ENCODE peak calls at places on chromosomes 11 and 22, in seven cellular contexts. X, M, J, R, B, W and H are unnamed samples. For H3K4me1, the result is how much of the 10 kb centered on the place peaks cover.

GRCh38 chr22:49515486-49515885 is 312.2 kb downstream of the BRD1 start:
- DNase-seq in X (no peak), B (no peak), W (no peak), R (no peak), M (no peak), J (no peak), H (no peak)

GRCh38 chr11:35003658-35004057 is 87.2 kb downstream of the PDHX start:
- DNase-seq in R (no peak), X (no peak), B (no peak), W (no peak), M (no peak), J (no peak), H (no peak)

GRCh38 chr11:77084581-77085191 is 17.9 kb downstream of the CAPN5 start:
- DNase-seq in M (peak), X (peak), B (no peak), R (no peak), W (peak), J (no peak), H (peak)

GRCh38 chr11:119624102-119624615 is 104.8 kb downstream of the NECTIN1 start:
- DNase-seq in R (no peak), M (no peak), J (no peak), W (no peak), B (no peak), X (no peak), H (no peak)

GRCh38 chr11:10322830-10323792 is 18.2 kb downstream of the ADM start:
- DNase-seq in X (no peak), M (no peak), W (no peak), R (peak), J (no peak), B (no peak), H (no peak)

GRCh38 chr22:22895776-22896445 is 8.3 kb downstream of the IGLL5 start:
- DNase-seq in R (no peak), J (no peak), M (no peak), B (no peak), X (peak), W (no peak), H (no peak)

GRCh38 chr11:12207384-12208150 is 97.2 kb downstream of the MICAL2 start:
- DNase-seq in R (no peak), M (no peak), B (no peak), J (no peak), W (no peak), X (peak), H (no peak)

GRCh38 chr11:63945482-63946163 is 6.8 kb downstream of the NAA40 start:
- DNase-seq in B (no peak), X (peak), W (peak), M (peak), J (peak), R (peak), H (peak)

GRCh38 chr11:2548596-2548995 is 103.8 kb downstream of the KCNQ1 start:
- DNase-seq in J (no peak), B (no peak), R (no peak), X (peak), M (no peak), W (peak), H (peak)

GRCh38 chr11:12706531-12707499 is 32.6 kb downstream of the TEAD1 start:
- DNase-seq in X (no peak), R (peak), B (no peak), W (no peak), J (peak), M (peak), H (no peak)

GRCh38 chr22:24444729-24445466 is 17.5 kb downstream of the ADORA2A start:
- DNase-seq in X (no peak), J (no peak), W (no peak), B (no peak), M (no peak), R (no peak), H (no peak)

GRCh38 chr11:78432058-78432515 is 14.5 kb upstream of the GAB2 start:
- DNase-seq in J (no peak), B (no peak), R (peak), W (no peak), X (no peak), M (no peak), H (no peak)

GRCh38 chr11:31816467-31817053 is 5.4 kb upstream of the PAX6 start:
- DNase-seq in W (no peak), J (no peak), X (no peak), B (no peak), R (no peak), M (no peak), H (no peak)

GRCh38 chr11:36499325-36499724 is 10.7 kb downstream of the TRAF6 start:
- DNase-seq in B (no peak), R (no peak), J (no peak), X (no peak), M (no peak), W (no peak), H (no peak)

GRCh38 chr11:22991196-22991595 is 130.9 kb upstream of the CCDC179 start:
- DNase-seq in J (no peak), X (no peak), B (no peak), R (no peak), M (no peak), W (no peak), H (no peak)

GRCh38 chr11:120648706-120649250 is 137.2 kb downstream of the GRIK4 start:
- DNase-seq in J (no peak), B (no peak), X (no peak), R (no peak), M (no peak), W (no peak), H (no peak)

GRCh38 chr11:11081273-11081672 is 223.4 kb upstream of the ZBED5 start:
- DNase-seq in J (no peak), W (no peak), B (no peak), M (no peak), X (no peak), R (no peak), H (no peak)

GRCh38 chr11:2376751-2377451 is at the start of gene CD81:
- DNase-seq in W (no peak), J (peak), M (peak), X (peak), B (no peak), R (no peak), H (peak)

GRCh38 chr22:19063581-19064353 is 58.4 kb downstream of the DGCR2 start:
- DNase-seq in J (no peak), R (peak), X (peak), B (no peak), W (no peak), M (no peak), H (peak)

GRCh38 chr22:27331526-27332281 is 469.9 kb downstream of the MN1 start:
- DNase-seq in R (peak), B (no peak), M (no peak), W (peak), J (peak), X (peak), H (peak)

GRCh38 chr11:123601136-123601535 is 53.3 kb downstream of the SCN3B start:
- DNase-seq in X (no peak), B (no peak), M (no peak), R (no peak), J (no peak), W (no peak), H (no peak)

GRCh38 chr11:67646535-67647336 is 3.8 kb downstream of the ACY3 start:
- DNase-seq in X (no peak), W (peak), J (no peak), M (no peak), R (no peak), B (no peak), H (peak)

GRCh38 chr22:44280665-44281188 is 32.0 kb downstream of the SHISAL1 start:
- DNase-seq in J (no peak), M (no peak), X (no peak), R (no peak), B (no peak), W (peak), H (no peak)

GRCh38 chr11:1779806-1780699 is 16.3 kb upstream of the CTSD start:
- DNase-seq in R (no peak), J (no peak), B (no peak), X (no peak), W (no peak), M (peak), H (no peak)

GRCh38 chr11:67345949-67346819 is 7.2 kb downstream of the POLD4 start:
- DNase-seq in W (no peak), J (no peak), M (no peak), B (no peak), X (no peak), R (peak), H (no peak)

GRCh38 chr11:1749787-1750351 is 526 bp downstream of the IFITM10 start:
- DNase-seq in J (no peak), W (peak), R (no peak), M (no peak), B (no peak), X (peak), H (peak)

GRCh38 chr11:134110252-134110651 is 41.4 kb downstream of the JAM3 start:
- DNase-seq in X (no peak), J (no peak), B (no peak), M (no peak), W (no peak), R (no peak), H (no peak)

GRCh38 chr22:18044548-18045271 is 20.3 kb upstream of the MICAL3 start:
- DNase-seq in M (peak), X (peak), B (no peak), J (peak), W (no peak), R (no peak), H (no peak)

GRCh38 chr22:39282642-39283311 is 36.6 kb downstream of the RPL3 start:
- DNase-seq in M (no peak), R (peak), B (no peak), J (no peak), X (no peak), W (no peak), H (no peak)

GRCh38 chr22:39284983-39285382 is 34.4 kb downstream of the RPL3 start:
- DNase-seq in X (no peak), M (no peak), B (no peak), R (no peak), W (no peak), J (no peak), H (no peak)

GRCh38 chr22:39284142-39284980 is 35.1 kb downstream of the RPL3 start:
- DNase-seq in W (no peak), R (no peak), X (no peak), B (no peak), J (no peak), M (no peak), H (no peak)

GRCh38 chr22:39281126-39281525 is 36.3 kb upstream of the PDGFB start:
- DNase-seq in W (no peak), R (no peak), M (no peak), B (no peak), J (no peak), X (no peak), H (no peak)

GRCh38 chr22:39283312-39284141 is 35.9 kb downstream of the RPL3 start:
- DNase-seq in X (peak), B (no peak), J (peak), M (no peak), R (peak), W (peak), H (peak)
- H3K4me1 ChIP-seq in X (under half), B (under half), J (under half), M (under half), R (under half), W (under half), H (half or more)

DNA sequence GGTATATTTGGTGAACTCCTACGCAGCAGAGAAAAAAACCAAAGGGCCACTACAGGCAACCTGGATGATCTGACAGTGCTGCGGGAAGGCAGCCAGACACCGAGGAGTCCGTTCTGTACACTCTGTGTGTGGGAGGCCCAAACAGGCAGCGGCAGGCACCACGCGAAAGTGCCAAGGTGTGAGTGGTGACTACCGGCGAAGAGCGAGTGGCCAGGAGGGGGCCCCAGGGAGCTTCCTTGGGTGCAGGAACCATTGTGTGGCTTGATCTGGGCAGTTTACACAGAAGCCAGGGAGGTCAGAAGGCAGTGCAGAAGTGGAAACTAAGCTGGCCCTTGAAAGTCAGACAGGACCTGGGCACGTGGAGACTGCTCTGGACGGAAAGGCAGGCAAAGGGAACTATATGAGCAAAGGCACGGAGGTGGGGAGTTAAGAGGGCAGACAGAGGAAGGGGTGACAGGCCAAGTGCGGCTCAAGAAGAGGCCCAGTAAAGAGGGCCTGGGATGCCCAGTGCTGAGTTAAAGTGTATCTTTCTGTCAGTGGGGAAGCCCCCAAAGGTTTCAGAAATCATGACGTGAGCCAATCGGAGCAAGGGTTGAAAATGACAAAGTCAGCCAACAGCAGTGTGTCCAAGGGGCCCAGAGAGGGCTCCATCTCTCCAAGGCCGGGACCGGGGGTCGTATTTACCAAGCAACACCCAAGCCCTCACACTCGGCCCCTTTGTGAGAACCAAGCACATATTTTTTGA is 10.6 kb downstream of the TMEM184B start:
- DNase-seq in B (no peak), W (peak), X (peak), R (peak), M (peak), J (no peak), H (peak)
- H3K4me1 ChIP-seq in B (under half), W (under half), X (half or more), R (under half), M (under half), J (under half), H (half or more)

GRCh38 chr11:93196816-93197382 is 892 bp downstream of the SLC36A4 start:
- DNase-seq in X (no peak), B (no peak), R (no peak), J (no peak), W (no peak), M (no peak), H (no peak)
- H3K4me1 ChIP-seq in X (under half), B (under half), R (under half), J (under half), W (under half), M (under half), H (under half)

GRCh38 chr22:38221407-38221806 is 19.6 kb downstream of the MAFF start:
- DNase-seq in M (no peak), X (no peak), J (no peak), R (no peak), W (no peak), B (no peak), H (no peak)

GRCh38 chr22:38220163-38220562 is 18.4 kb downstream of the MAFF start:
- DNase-seq in M (no peak), R (no peak), W (no peak), X (no peak), J (no peak), B (no peak), H (no peak)

GRCh38 chr22:38220653-38221386 is 19.0 kb downstream of the MAFF start:
- DNase-seq in R (no peak), J (no peak), W (no peak), X (no peak), B (no peak), M (no peak), H (no peak)

GRCh38 chr22:38218661-38219331 is 17.0 kb downstream of the MAFF start:
- DNase-seq in W (peak), X (peak), R (peak), M (peak), B (no peak), J (no peak), H (peak)

DNA sequence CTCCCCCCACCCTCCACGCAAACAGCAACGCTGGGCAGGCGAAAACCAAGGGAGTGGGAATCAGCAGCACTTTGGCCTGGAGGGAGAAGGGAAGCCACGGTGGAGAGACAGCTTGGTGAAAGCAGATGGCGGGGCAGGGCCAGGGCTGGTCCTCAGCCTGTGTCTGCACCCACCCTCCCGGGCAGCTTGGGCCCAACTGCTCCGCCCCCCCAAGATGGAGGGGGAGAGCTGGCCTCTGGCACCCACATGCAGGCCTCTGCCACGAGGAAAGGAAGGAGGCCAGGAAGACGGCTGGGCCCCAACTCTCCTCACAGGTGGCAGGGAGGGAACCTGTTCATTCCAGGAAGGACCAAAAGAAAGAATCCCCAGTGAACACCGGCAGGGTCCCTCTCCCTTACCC is 17.9 kb downstream of the MAFF start:
- DNase-seq in X (no peak), M (no peak), J (no peak), W (no peak), R (no peak), B (no peak), H (no peak)
- H3K4me1 ChIP-seq in X (under half), M (under half), J (under half), W (under half), R (under half), B (under half), H (under half)

GRCh38 chr22:36335621-36336020 is 52.1 kb downstream of the MYH9 start:
- DNase-seq in J (no peak), X (no peak), B (no peak), W (no peak), M (no peak), R (no peak), H (no peak)
- H3K4me1 ChIP-seq in J (half or more), X (half or more), B (half or more), W (under half), M (under half), R (half or more), H (half or more)

DNA sequence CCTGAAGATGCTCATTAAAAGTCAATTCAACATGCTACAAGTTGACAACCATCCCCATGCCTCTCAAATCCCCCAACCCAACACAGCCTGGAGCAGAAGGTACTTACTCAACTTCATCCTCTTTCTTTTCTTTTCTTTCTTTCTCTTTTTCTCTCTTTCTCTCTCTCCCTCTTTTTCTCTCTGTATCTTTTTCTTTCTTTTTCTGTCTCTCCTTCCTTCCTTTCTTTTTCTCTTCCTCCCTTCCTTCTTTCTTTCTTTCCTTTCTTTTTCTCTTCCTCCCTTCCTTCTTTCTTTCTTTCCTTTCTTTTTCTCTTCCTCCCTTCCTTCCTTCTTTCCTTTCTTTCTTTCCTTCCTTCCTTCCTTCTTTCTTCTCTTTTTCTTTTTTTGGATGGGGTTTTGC is 135.7 kb upstream of the SEZ6L start:
- DNase-seq in X (no peak), W (no peak), J (no peak), M (no peak), R (no peak), B (no peak), H (no peak)
- H3K4me1 ChIP-seq in X (under half), W (under half), J (under half), M (under half), R (under half), B (under half), H (under half)

GRCh38 chr11:128904303-128904871 is 13.2 kb downstream of the KCNJ5 start:
- DNase-seq in B (no peak), X (no peak), W (no peak), M (no peak), R (no peak), J (no peak), H (no peak)
- H3K4me1 ChIP-seq in B (under half), X (under half), W (under half), M (under half), R (under half), J (under half), H (half or more)